ENCODE peak calls at places on chromosomes 1 and 21, in four cellular contexts. Y is cardiac muscle cell; J is heart left ventricle; T is CD8-positive, alpha-beta memory T cell. W is an unnamed sample.
A peak's percentile ranks its signal among the peaks of the same experiment; 100 is the strongest.

GRCh38 chr1:234862944-234863515 is 253.1 kb upstream of the IRF2BP2 start:
- DNase-seq in J (peak; percentile 86), T (no peak), Y (peak; percentile 75), W (no peak)

GRCh38 chr1:219174672-219175564 is 1.2 kb downstream of the LYPLAL1 start:
- DNase-seq in J (no peak), T (no peak), Y (peak; percentile 91), W (peak; percentile 51)

GRCh38 chr1:215667796-215668195 is 100.7 kb downstream of the KCTD3 start:
- DNase-seq in J (no peak), T (no peak), Y (no peak), W (no peak)

GRCh38 chr1:199422206-199422605 is 605.3 kb upstream of the NR5A2 start:
- DNase-seq in Y (peak; percentile 67), J (no peak), T (no peak), W (no peak)

GRCh38 chr1:76939107-76939816 is 72.0 kb downstream of the ST6GALNAC5 start:
- DNase-seq in Y (peak; percentile 40), J (no peak), T (no peak), W (no peak)

GRCh38 chr1:26220199-26220912 is 13.6 kb upstream of the CEP85 start:
- DNase-seq in Y (no peak), J (no peak), T (no peak), W (no peak)

GRCh38 chr1:17186216-17186894 is 18.6 kb upstream of the PADI1 start:
- DNase-seq in Y (no peak), T (no peak), J (no peak), W (no peak)

GRCh38 chr1:218299416-218299815 is 14.3 kb downstream of the RRP15 start:
- DNase-seq in Y (peak; percentile 77), T (no peak), J (no peak), W (no peak)

GRCh38 chr1:41383094-41383852 is 22.0 kb downstream of the FOXO6 start:
- DNase-seq in T (no peak), J (no peak), Y (peak; percentile 74), W (no peak)

GRCh38 chr21:38843806-38844479 is 38.2 kb downstream of the ETS2 start:
- DNase-seq in T (no peak), Y (peak; percentile 76), J (no peak), W (no peak)

GRCh38 chr1:61079898-61080336 is 2.4 kb upstream of the NFIA start:
- DNase-seq in Y (peak; percentile 98), T (peak; percentile 10), J (peak; percentile 87), W (no peak)

GRCh38 chr1:184919892-184920291 is 54.4 kb downstream of the NIBAN1 start:
- DNase-seq in T (no peak), Y (no peak), J (no peak), W (no peak)

GRCh38 chr1:119631433-119632102 is 16.5 kb downstream of the ZNF697 start:
- DNase-seq in J (peak; percentile 96), Y (peak; percentile 97), T (no peak), W (no peak)

GRCh38 chr1:30478799-30479198 is 244.6 kb downstream of the MATN1 start:
- DNase-seq in Y (no peak), T (no peak), J (no peak), W (no peak)

GRCh38 chr1:11778336-11778735 is 16.3 kb downstream of the C1orf167 start:
- DNase-seq in T (no peak), J (no peak), Y (no peak), W (no peak)

GRCh38 chr1:164688791-164689190 is 129.8 kb downstream of the PBX1 start:
- DNase-seq in J (no peak), T (no peak), Y (no peak), W (no peak)

GRCh38 chr21:36035381-36035791 is 24.9 kb downstream of the SETD4 start:
- DNase-seq in T (no peak), Y (no peak), J (no peak), W (no peak)

GRCh38 chr1:236400061-236400638 is 6.1 kb downstream of the EDARADD start:
- DNase-seq in J (no peak), T (no peak), Y (no peak), W (no peak)

GRCh38 chr21:41369915-41370839 is 8.3 kb downstream of the MX2 start:
- DNase-seq in T (peak; percentile 31), Y (no peak), J (peak; percentile 69), W (peak; percentile 53)

GRCh38 chr1:201166964-201167624 is 12.8 kb upstream of the TMEM9 start:
- DNase-seq in J (no peak), T (no peak), Y (no peak), W (no peak)

GRCh38 chr21:39107739-39108138 is 75.5 kb downstream of the PSMG1 start:
- DNase-seq in T (no peak), Y (no peak), J (no peak), W (no peak)

GRCh38 chr1:116150368-116150767 is 39.2 kb downstream of the MAB21L3 start:
- DNase-seq in T (no peak), J (no peak), Y (no peak), W (no peak)

GRCh38 chr1:231638647-231639046 is 12.1 kb downstream of the DISC1 start:
- DNase-seq in J (no peak), T (no peak), Y (no peak), W (no peak)

GRCh38 chr1:53893999-53894636 is at the start of gene DIO1:
- DNase-seq in Y (no peak), T (no peak), J (no peak), W (no peak)

GRCh38 chr21:26280715-26281310 is 110.2 kb upstream of the APP start:
- DNase-seq in T (no peak), J (no peak), Y (no peak), W (no peak)

GRCh38 chr21:44758141-44758561 is 43.5 kb downstream of the UBE2G2 start:
- DNase-seq in T (no peak), Y (no peak), J (no peak), W (no peak)

GRCh38 chr1:60819302-60819701 is 263.1 kb upstream of the NFIA start:
- DNase-seq in T (no peak), Y (no peak), J (no peak), W (no peak)

GRCh38 chr1:106986603-106987002 is 69.9 kb upstream of the PRMT6 start:
- DNase-seq in Y (no peak), J (no peak), T (no peak), W (no peak)

GRCh38 chr1:4433075-4433474 is 221.3 kb upstream of the AJAP1 start:
- DNase-seq in J (no peak), T (no peak), Y (no peak), W (no peak)

GRCh38 chr21:44728716-44729115 is 17.3 kb upstream of the TSPEAR start:
- DNase-seq in T (no peak), Y (no peak), J (no peak), W (no peak)

GRCh38 chr1:70667771-70668170 is 256.7 kb downstream of the CTH start:
- DNase-seq in J (no peak), T (no peak), Y (no peak), W (no peak)

GRCh38 chr1:111097356-111098099 is 42.4 kb downstream of the DRAM2 start:
- DNase-seq in J (no peak), T (no peak), Y (no peak), W (no peak)

GRCh38 chr1:111104981-111105380 is 34.9 kb downstream of the DRAM2 start:
- DNase-seq in J (no peak), T (no peak), Y (no peak), W (no peak)

GRCh38 chr1:111101854-111102642 is 37.8 kb downstream of the DRAM2 start:
- DNase-seq in T (no peak), J (no peak), Y (no peak), W (no peak)

DNA sequence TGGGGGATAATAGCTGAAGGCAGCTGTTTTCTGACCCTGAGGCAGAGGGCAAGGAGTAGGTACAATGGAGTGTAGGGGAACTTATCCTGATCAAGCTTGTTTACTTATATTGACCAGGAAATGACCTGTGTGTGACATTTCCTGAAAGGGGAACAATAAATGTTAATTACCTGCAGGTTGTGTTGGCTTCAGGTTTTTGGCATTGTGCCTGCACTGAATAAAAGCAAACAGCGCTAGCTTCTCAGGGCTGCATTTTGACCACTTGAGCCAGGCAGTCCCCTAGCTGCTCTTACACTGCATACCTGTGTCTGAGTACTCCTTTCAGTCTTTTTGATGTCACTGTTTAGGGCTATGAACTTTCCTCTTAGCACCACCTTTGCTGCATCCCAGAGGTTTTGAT is 40.6 kb downstream of the DRAM2 start:
- DNase-seq in T (no peak), J (no peak), Y (no peak), W (no peak)
- H3K9me3 ChIP-seq in T (peaks cover 4% of the 10 kb centered on the region), J (no peaks in the 10 kb centered on the region), Y (no peaks in the 10 kb centered on the region), W (no peaks in the 10 kb centered on the region)

DNA sequence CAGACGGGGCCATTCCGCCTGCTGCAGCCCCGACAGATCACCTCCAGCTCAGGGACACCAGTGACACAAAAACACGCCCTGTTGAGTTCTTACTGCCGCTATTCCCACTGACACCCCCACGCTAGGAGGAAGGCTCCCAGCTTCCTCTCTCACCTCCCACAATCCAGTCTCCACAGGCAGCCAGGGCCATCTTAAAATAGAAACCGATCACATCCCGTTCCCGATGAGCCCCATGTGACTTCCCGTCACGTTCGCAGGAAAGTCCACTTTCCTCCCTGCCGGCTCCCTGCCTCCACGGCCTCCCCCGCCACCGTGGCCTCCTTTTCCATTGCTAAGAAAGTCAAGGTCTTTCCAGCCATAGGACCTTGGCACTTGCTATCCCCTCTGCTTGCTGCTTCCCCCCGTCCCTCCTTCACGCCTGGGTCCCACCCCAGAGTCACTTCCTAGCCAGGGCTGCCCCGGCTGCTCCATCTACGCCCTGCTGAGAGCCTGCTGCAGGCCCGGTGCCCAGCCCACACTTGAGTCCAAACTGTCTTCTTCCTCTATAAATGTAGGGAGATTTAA is 24.0 kb upstream of the DDOST start:
- DNase-seq in J (peak; percentile 82), Y (no peak), T (no peak), W (no peak)
- H3K27ac ChIP-seq in J (peak overlapping the region; percentile 89), Y (no peak overlapping the region), T (no peak overlapping the region), W (no peak overlapping the region)

DNA sequence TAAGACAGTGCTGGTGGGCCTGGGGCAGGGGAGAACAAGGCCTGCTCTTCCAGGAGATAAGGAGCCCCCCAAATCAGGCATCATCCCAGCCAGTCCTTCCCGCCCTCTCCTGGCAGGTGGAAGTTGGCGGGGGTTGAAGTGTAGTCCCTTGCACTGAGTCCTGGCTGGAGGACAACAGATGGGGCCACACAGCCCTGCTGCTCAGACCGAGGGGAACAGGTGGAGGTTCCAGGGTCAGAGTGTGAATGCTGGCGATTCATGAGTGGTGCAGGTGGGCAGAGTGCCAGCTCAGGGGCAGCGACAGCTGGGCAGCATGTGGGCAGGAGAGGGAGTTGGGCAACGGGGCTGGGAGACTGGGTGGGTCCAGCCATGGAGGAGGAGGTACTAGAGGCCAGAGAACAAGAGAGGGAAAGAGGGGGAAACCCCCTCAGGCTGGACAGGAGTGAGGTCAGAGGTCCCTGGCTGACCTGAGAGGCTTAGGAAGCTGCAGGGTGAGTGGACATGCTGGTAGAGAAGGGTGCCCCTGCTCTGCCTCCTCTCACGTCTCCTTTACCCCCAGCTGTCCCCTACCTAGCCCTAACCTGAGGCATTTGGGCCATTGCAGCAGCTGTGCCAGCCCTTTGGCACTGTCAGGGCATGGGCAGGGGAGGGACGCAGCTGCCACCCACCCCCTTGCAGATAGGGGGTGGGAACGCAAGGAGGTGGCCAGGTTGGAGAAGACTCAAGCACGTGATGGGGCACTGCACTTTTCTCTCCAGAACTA is 11.3 kb upstream of the ADORA1 start:
- DNase-seq in J (no peak), T (no peak), Y (no peak), W (no peak)
- H3K27me3 ChIP-seq in J (no peaks in the 10 kb centered on the region), T (peaks cover 14% of the 10 kb centered on the region), Y (peaks cover 25% of the 10 kb centered on the region), W (peaks cover 11% of the 10 kb centered on the region)

DNA sequence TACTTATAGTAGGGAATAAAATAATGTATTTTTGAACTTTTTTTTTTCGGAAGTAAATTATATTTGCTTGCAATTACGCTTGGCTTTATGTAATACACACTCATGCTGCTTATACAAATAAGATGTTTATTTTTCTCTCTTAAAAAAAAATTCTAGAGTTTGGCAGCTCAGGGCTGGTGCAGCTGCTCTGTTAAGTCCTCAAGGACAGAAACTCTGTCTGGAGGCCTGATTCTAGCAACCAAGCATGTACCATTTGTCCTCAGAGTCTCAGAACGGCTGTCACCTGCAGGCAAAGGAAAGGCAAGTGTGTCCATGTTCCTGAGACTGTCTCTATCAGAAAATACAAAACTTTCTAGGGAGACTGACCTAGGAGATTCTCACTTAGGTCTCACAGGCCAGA is 23.2 kb upstream of the CLDN17 start:
- DNase-seq in Y (no peak), T (no peak), J (no peak), W (no peak)
- H3K9me3 ChIP-seq in Y (no peaks in the 10 kb centered on the region), T (no peaks in the 10 kb centered on the region), J (no peaks in the 10 kb centered on the region), W (no peaks in the 10 kb centered on the region)

W was measured in CD4-positive, alpha-beta memory T cell.